ENCODE peak calls at places on chromosomes 6 and 20, in seven cellular contexts. J is globus pallidus, R is T-cell, O is lung, S is fibroblast of villous mesenchyme, Z is GM12865, G is EL. K is an unnamed sample.

GRCh38 chr6:113281014-113281810 is 575.9 kb upstream of the MARCKS start:
- DNase-seq in J (no peak), R (no peak), O (no peak), S (peak), Z (peak), G (peak), K (no peak)

GRCh38 chr20:5688431-5688972 is 61.7 kb upstream of the SHLD1 start:
- DNase-seq in J (no peak), R (no peak), O (peak), S (no peak), Z (no peak), G (no peak), K (no peak)

GRCh38 chr20:6708010-6708409 is 59.5 kb upstream of the BMP2 start:
- DNase-seq in J (no peak), R (no peak), O (peak), S (peak), Z (no peak), G (peak), K (no peak)

GRCh38 chr6:160106010-160106409 is 15.6 kb upstream of the SLC22A1 start:
- DNase-seq in J (no peak), R (no peak), O (no peak), S (no peak), Z (no peak), G (no peak), K (no peak)

GRCh38 chr20:41798926-41799502 is 180.8 kb upstream of the CHD6 start:
- DNase-seq in J (no peak), R (no peak), O (no peak), S (no peak), Z (no peak), G (no peak), K (no peak)

GRCh38 chr20:2846698-2847097 is 6.2 kb downstream of the VPS16 start:
- DNase-seq in J (no peak), R (no peak), O (no peak), S (no peak), Z (no peak), G (no peak), K (no peak)

GRCh38 chr20:32019156-32019510 is 8.9 kb downstream of the CCM2L start:
- DNase-seq in J (no peak), R (no peak), O (no peak), S (no peak), Z (no peak), G (no peak), K (no peak)

GRCh38 chr6:112179631-112180030 is 74.7 kb downstream of the LAMA4 start:
- DNase-seq in J (no peak), R (no peak), O (no peak), S (no peak), Z (no peak), G (peak), K (no peak)

GRCh38 chr6:118748311-118749062 is 97.1 kb upstream of the CEP85L start:
- DNase-seq in J (no peak), R (no peak), O (no peak), S (no peak), Z (no peak), G (peak), K (no peak)

GRCh38 chr20:63124092-63124781 is 91.7 kb downstream of the YTHDF1 start:
- DNase-seq in J (no peak), R (no peak), O (no peak), S (no peak), Z (no peak), G (peak), K (no peak)

GRCh38 chr6:117346142-117346930 is 79.4 kb downstream of the ROS1 start:
- DNase-seq in J (peak), R (no peak), O (no peak), S (peak), Z (no peak), G (peak), K (no peak)

GRCh38 chr6:113997106-113997505 is 26.2 kb upstream of the HDAC2 start:
- DNase-seq in J (no peak), R (no peak), O (no peak), S (peak), Z (no peak), G (peak), K (no peak)

GRCh38 chr6:13139119-13139518 is 189.2 kb downstream of the TBC1D7 start:
- DNase-seq in J (no peak), R (no peak), O (no peak), S (no peak), Z (no peak), G (no peak), K (no peak)

GRCh38 chr6:167781066-167781767 is 45.5 kb upstream of the AFDN start:
- DNase-seq in J (no peak), R (no peak), O (no peak), S (no peak), Z (no peak), G (no peak), K (no peak)

GRCh38 chr20:31842471-31843157 is 2.8 kb downstream of the FOXS1 start:
- DNase-seq in J (no peak), R (no peak), O (no peak), S (peak), Z (no peak), G (peak), K (no peak)

GRCh38 chr6:129510930-129511329 is 199.0 kb downstream of the ARHGAP18 start:
- DNase-seq in J (no peak), R (no peak), O (no peak), S (no peak), Z (no peak), G (no peak), K (no peak)

GRCh38 chr20:46541229-46541935 is 9.1 kb downstream of the OCSTAMP start:
- DNase-seq in J (no peak), R (no peak), O (no peak), S (no peak), Z (no peak), G (no peak), K (no peak)

GRCh38 chr20:38199506-38200390 is 34.7 kb upstream of the TGM2 start:
- DNase-seq in J (no peak), R (no peak), O (no peak), S (no peak), Z (no peak), G (no peak), K (no peak)

GRCh38 chr6:119344306-119344705 is 5.3 kb downstream of the MAN1A1 start:
- DNase-seq in J (no peak), R (no peak), O (no peak), S (peak), Z (no peak), G (no peak), K (no peak)

GRCh38 chr6:25007269-25007699 is 71.5 kb upstream of the RIPOR2 start:
- DNase-seq in J (no peak), R (peak), O (no peak), S (no peak), Z (peak), G (no peak), K (peak)

GRCh38 chr6:9487128-9487527 is 927.7 kb downstream of the TFAP2A start:
- DNase-seq in J (no peak), R (no peak), O (no peak), S (peak), Z (no peak), G (no peak), K (no peak)

GRCh38 chr20:49819702-49820101 is 7.1 kb downstream of the SLC9A8 start:
- DNase-seq in J (no peak), R (no peak), O (no peak), S (no peak), Z (no peak), G (no peak), K (no peak)

GRCh38 chr6:42507195-42507594 is 55.5 kb upstream of the TRERF1 start:
- DNase-seq in J (no peak), R (no peak), O (no peak), S (no peak), Z (peak), G (no peak), K (peak)

GRCh38 chr6:163470611-163471010 is 56.1 kb downstream of the QKI start:
- DNase-seq in J (no peak), R (no peak), O (no peak), S (no peak), Z (no peak), G (no peak), K (no peak)

GRCh38 chr20:32894711-32895355 is 36.1 kb downstream of the EFCAB8 start:
- DNase-seq in J (no peak), R (no peak), O (no peak), S (no peak), Z (no peak), G (no peak), K (no peak)

GRCh38 chr6:36268478-36269248 is 1.2 kb upstream of the PNPLA1 start:
- DNase-seq in J (no peak), R (no peak), O (no peak), S (peak), Z (no peak), G (no peak), K (no peak)

GRCh38 chr6:12345694-12346058 is 55.5 kb downstream of the EDN1 start:
- DNase-seq in J (no peak), R (no peak), O (no peak), S (no peak), Z (no peak), G (no peak), K (no peak)

GRCh38 chr6:6616670-6617069 is 28.1 kb downstream of the LY86 start:
- DNase-seq in J (no peak), R (no peak), O (no peak), S (no peak), Z (no peak), G (no peak), K (no peak)

GRCh38 chr6:134373282-134373922 is 55.5 kb upstream of the SGK1 start:
- DNase-seq in J (peak), R (no peak), O (no peak), S (peak), Z (peak), G (peak), K (peak)

GRCh38 chr6:27188206-27188884 is 59.2 kb upstream of the PRSS16 start:
- DNase-seq in J (peak), R (peak), O (peak), S (peak), Z (peak), G (peak), K (peak)

GRCh38 chr6:156617376-156617775 is 159.8 kb upstream of the ARID1B start:
- DNase-seq in J (no peak), R (no peak), O (peak), S (peak), Z (no peak), G (no peak), K (no peak)

GRCh38 chr6:10583509-10583908 is 62.4 kb downstream of the GCNT2 start:
- DNase-seq in J (no peak), R (no peak), O (no peak), S (no peak), Z (no peak), G (no peak), K (no peak)

GRCh38 chr6:166944666-166945256 is 11.6 kb downstream of the RNASET2 start:
- DNase-seq in J (no peak), R (no peak), O (no peak), S (no peak), Z (no peak), G (no peak), K (no peak)

GRCh38 chr6:53103993-53104675 is 38.9 kb downstream of the FBXO9 start:
- DNase-seq in J (peak), R (no peak), O (no peak), S (no peak), Z (no peak), G (peak), K (no peak)

GRCh38 chr6:140661691-140662090 is 1287.2 kb upstream of the CITED2 start:
- DNase-seq in J (no peak), R (no peak), O (no peak), S (no peak), Z (no peak), G (peak), K (no peak)

GRCh38 chr20:991850-992249 is 10.3 kb downstream of the RSPO4 start:
- DNase-seq in J (no peak), R (no peak), O (no peak), S (no peak), Z (peak), G (no peak), K (no peak)

GRCh38 chr6:11386323-11386722 is 151.2 kb upstream of the TMEM170B start:
- DNase-seq in J (no peak), R (no peak), O (no peak), S (no peak), Z (peak), G (no peak), K (peak)

GRCh38 chr6:20417819-20418218 is 16.1 kb downstream of the E2F3 start:
- DNase-seq in J (no peak), R (no peak), O (no peak), S (no peak), Z (no peak), G (no peak), K (no peak)

GRCh38 chr6:16276991-16277981 is 38.9 kb downstream of the GMPR start:
- DNase-seq in J (peak), R (no peak), O (peak), S (peak), Z (peak), G (peak), K (no peak)